ENCODE peak calls at places on chromosomes 16 and 17, in eight cellular contexts. X is stimulated activated naive CD4-positive, alpha-beta T cell; L is NCI-H1694 treated with DMSO at 0.1 percent for 48 hours; Q is stimulated activated CD8-positive, alpha-beta memory T cell treated with anti-CD3 and anti-CD28 coated beads, Interleukin-7, amount 100 ng/mL, for 4 hours; W is sigmoid colon; F is GM10248; D is NCI-H2107; U is GDM1. Z is an unnamed sample.

GRCh38 chr17:80752369-80752705 is 207.7 kb downstream of the RPTOR start:
- DNase-seq in U (no peak), W (peak), F (no peak), L (no peak), Q (no peak), D (no peak), X (no peak), Z (no peak)

GRCh38 chr16:85697441-85697840 is 8.7 kb upstream of the GINS2 start:
- DNase-seq in L (peak), U (no peak), D (no peak), Q (no peak), X (no peak), F (no peak), W (no peak), Z (no peak)

GRCh38 chr17:72603346-72604242 is 482.8 kb downstream of the SOX9 start:
- DNase-seq in W (no peak), L (no peak), D (no peak), U (no peak), Q (no peak), F (no peak), X (no peak), Z (no peak)

GRCh38 chr17:63954402-63955063 is 18.2 kb downstream of the SCN4A start:
- DNase-seq in L (no peak), X (peak), W (no peak), D (no peak), Q (no peak), F (peak), U (peak), Z (no peak)

GRCh38 chr16:53517851-53518250 is 14.8 kb upstream of the AKTIP start:
- DNase-seq in Q (no peak), X (no peak), U (no peak), D (no peak), W (no peak), L (no peak), F (no peak), Z (no peak)

GRCh38 chr16:67959520-67959919 is 8.9 kb downstream of the SLC12A4 start:
- DNase-seq in F (no peak), W (peak), D (no peak), U (no peak), L (no peak), Q (no peak), X (no peak), Z (no peak)

GRCh38 chr16:75733305-75734141 is 7.2 kb upstream of the CPHXL start:
- DNase-seq in U (no peak), L (no peak), X (no peak), F (no peak), Q (no peak), D (no peak), W (no peak), Z (no peak)

GRCh38 chr17:56679767-56680422 is 86.4 kb downstream of the NOG start:
- DNase-seq in W (no peak), D (no peak), Q (no peak), F (no peak), U (no peak), L (no peak), X (no peak), Z (no peak)

GRCh38 chr17:57861000-57861736 is 11.3 kb upstream of the MRPS23 start:
- DNase-seq in D (no peak), U (peak), F (peak), X (no peak), W (peak), Q (no peak), L (peak), Z (no peak)

GRCh38 chr17:65514541-65514940 is 46.9 kb downstream of the AXIN2 start:
- DNase-seq in F (no peak), D (no peak), W (peak), Q (no peak), U (no peak), X (no peak), L (no peak), Z (no peak)

GRCh38 chr17:6793748-6794493 is 17.9 kb downstream of the FBXO39 start:
- DNase-seq in X (no peak), L (no peak), Q (no peak), F (no peak), U (no peak), W (no peak), D (no peak), Z (no peak)

GRCh38 chr17:81277938-81278693 is 17.0 kb downstream of the SLC38A10 start:
- DNase-seq in W (no peak), L (no peak), F (no peak), X (no peak), D (no peak), Q (no peak), U (no peak), Z (no peak)

GRCh38 chr17:61000911-61001310 is 323.3 kb downstream of the BCAS3 start:
- DNase-seq in L (no peak), D (no peak), W (no peak), X (no peak), F (no peak), Q (no peak), U (no peak), Z (no peak)

GRCh38 chr17:27939489-27940465 is 46.6 kb upstream of the LYRM9 start:
- DNase-seq in L (no peak), X (no peak), F (peak), W (no peak), U (no peak), Q (no peak), D (no peak), Z (no peak)

GRCh38 chr16:67939507-67940435 is 3.1 kb upstream of the PSMB10 start:
- DNase-seq in D (no peak), L (no peak), W (no peak), X (no peak), U (no peak), F (no peak), Q (no peak), Z (no peak)

GRCh38 chr17:30376621-30377452 is 1.9 kb upstream of the CPD start:
- DNase-seq in Q (no peak), U (no peak), F (peak), W (no peak), L (no peak), X (no peak), D (peak), Z (no peak)

GRCh38 chr17:37605813-37606505 is 3.3 kb downstream of the SYNRG start:
- DNase-seq in Q (no peak), W (no peak), U (peak), X (peak), F (no peak), L (no peak), D (no peak), Z (no peak)

GRCh38 chr16:58196898-58197313 is 1.0 kb downstream of the CSNK2A2 start:
- DNase-seq in Q (no peak), L (no peak), W (no peak), F (no peak), D (no peak), U (no peak), X (no peak), Z (no peak)

GRCh38 chr17:75785016-75785769 is 587 bp downstream of the UNK start:
- DNase-seq in D (peak), W (peak), Q (peak), X (peak), L (peak), U (peak), F (peak), Z (peak)

GRCh38 chr16:77760800-77761199 is 27.6 kb upstream of the VAT1L start:
- DNase-seq in L (no peak), F (no peak), D (no peak), U (no peak), X (no peak), Q (no peak), W (no peak), Z (no peak)

Z was measured in NCI-H446.